ENCODE peak calls at places on chromosomes 13 and 19, in five cellular contexts. One of them, this sample, is unnamed.

GRCh38 chr19:16532440-16533273 is 9.6 kb downstream of the CHERP start:
- DNase-seq in Panc1: no peak
- DNase-seq in GM23248: no peak
- DNase-seq in activated T-cell treated with anti-CD3 and anti-CD28 coated beads for 4 hours: no peak
- DNase-seq in T-helper 2 cell: no peak
- DNase-seq in this sample: no peak

GRCh38 chr19:46922465-46922864 is 61.7 kb downstream of the ARHGAP35 start:
- DNase-seq in T-helper 2 cell: no peak
- DNase-seq in GM23248: no peak
- DNase-seq in Panc1: no peak
- DNase-seq in activated T-cell treated with anti-CD3 and anti-CD28 coated beads for 4 hours: no peak
- DNase-seq in this sample: no peak

GRCh38 chr13:21979156-21979819 is 308.4 kb downstream of the FGF9 start:
- DNase-seq in Panc1: no peak
- DNase-seq in GM23248: peak
- DNase-seq in activated T-cell treated with anti-CD3 and anti-CD28 coated beads for 4 hours: no peak
- DNase-seq in T-helper 2 cell: no peak
- DNase-seq in this sample: no peak

GRCh38 chr13:31236211-31236786 is 36.5 kb downstream of the B3GLCT start:
- DNase-seq in Panc1: no peak
- DNase-seq in GM23248: peak
- DNase-seq in activated T-cell treated with anti-CD3 and anti-CD28 coated beads for 4 hours: no peak
- DNase-seq in T-helper 2 cell: peak
- DNase-seq in this sample: peak

GRCh38 chr19:35553385-35554000 is 8.1 kb downstream of the TMEM147 start:
- DNase-seq in T-helper 2 cell: no peak
- DNase-seq in activated T-cell treated with anti-CD3 and anti-CD28 coated beads for 4 hours: no peak
- DNase-seq in GM23248: no peak
- DNase-seq in Panc1: no peak
- DNase-seq in this sample: no peak

GRCh38 chr19:39795001-39795400 is 16.3 kb downstream of the LEUTX start:
- DNase-seq in Panc1: no peak
- DNase-seq in T-helper 2 cell: peak
- DNase-seq in GM23248: no peak
- DNase-seq in activated T-cell treated with anti-CD3 and anti-CD28 coated beads for 4 hours: no peak
- DNase-seq in this sample: no peak

GRCh38 chr13:93352616-93353015 is 126.0 kb downstream of the GPC6 start:
- DNase-seq in GM23248: no peak
- DNase-seq in Panc1: no peak
- DNase-seq in T-helper 2 cell: no peak
- DNase-seq in activated T-cell treated with anti-CD3 and anti-CD28 coated beads for 4 hours: no peak
- DNase-seq in this sample: no peak

GRCh38 chr13:39527961-39528720 is 74.9 kb downstream of the LHFPL6 start:
- DNase-seq in activated T-cell treated with anti-CD3 and anti-CD28 coated beads for 4 hours: no peak
- DNase-seq in T-helper 2 cell: no peak
- DNase-seq in Panc1: peak
- DNase-seq in GM23248: peak
- DNase-seq in this sample: peak

GRCh38 chr13:78603240-78603947 is at the start of gene POU4F1:
- DNase-seq in activated T-cell treated with anti-CD3 and anti-CD28 coated beads for 4 hours: peak
- DNase-seq in GM23248: no peak
- DNase-seq in Panc1: no peak
- DNase-seq in T-helper 2 cell: peak
- DNase-seq in this sample: no peak

GRCh38 chr13:109918179-109918651 is 131.8 kb upstream of the IRS2 start:
- DNase-seq in activated T-cell treated with anti-CD3 and anti-CD28 coated beads for 4 hours: no peak
- DNase-seq in GM23248: peak
- DNase-seq in T-helper 2 cell: no peak
- DNase-seq in Panc1: no peak
- DNase-seq in this sample: no peak

GRCh38 chr13:72792640-72793039 is 10.7 kb downstream of the PIBF1 start:
- DNase-seq in T-helper 2 cell: no peak
- DNase-seq in Panc1: no peak
- DNase-seq in GM23248: no peak
- DNase-seq in activated T-cell treated with anti-CD3 and anti-CD28 coated beads for 4 hours: no peak
- DNase-seq in this sample: no peak

GRCh38 chr19:3336351-3336679 is 30.1 kb upstream of the NFIC start:
- DNase-seq in activated T-cell treated with anti-CD3 and anti-CD28 coated beads for 4 hours: no peak
- DNase-seq in GM23248: no peak
- DNase-seq in Panc1: no peak
- DNase-seq in T-helper 2 cell: no peak
- DNase-seq in this sample: no peak

GRCh38 chr19:41746593-41747227 is 8.6 kb upstream of the CEACAM6 start:
- DNase-seq in activated T-cell treated with anti-CD3 and anti-CD28 coated beads for 4 hours: peak
- DNase-seq in GM23248: peak
- DNase-seq in Panc1: no peak
- DNase-seq in T-helper 2 cell: peak
- DNase-seq in this sample: no peak

GRCh38 chr19:35760711-35761349 is 2.9 kb downstream of the PROSER3 start:
- DNase-seq in activated T-cell treated with anti-CD3 and anti-CD28 coated beads for 4 hours: no peak
- DNase-seq in GM23248: no peak
- DNase-seq in Panc1: no peak
- DNase-seq in T-helper 2 cell: no peak
- DNase-seq in this sample: no peak

GRCh38 chr13:91329736-91330135 is 17.8 kb upstream of the MIR17HG start:
- DNase-seq in Panc1: no peak
- DNase-seq in T-helper 2 cell: no peak
- DNase-seq in activated T-cell treated with anti-CD3 and anti-CD28 coated beads for 4 hours: no peak
- DNase-seq in GM23248: no peak
- DNase-seq in this sample: no peak

GRCh38 chr19:2064788-2065524 is 13.9 kb upstream of the MKNK2 start:
- DNase-seq in activated T-cell treated with anti-CD3 and anti-CD28 coated beads for 4 hours: no peak
- DNase-seq in T-helper 2 cell: no peak
- DNase-seq in Panc1: no peak
- DNase-seq in GM23248: peak
- DNase-seq in this sample: no peak

GRCh38 chr19:10321874-10322835 is 6.3 kb upstream of the FDX2 start:
- DNase-seq in activated T-cell treated with anti-CD3 and anti-CD28 coated beads for 4 hours: no peak
- DNase-seq in T-helper 2 cell: no peak
- DNase-seq in GM23248: no peak
- DNase-seq in Panc1: no peak
- DNase-seq in this sample: no peak

GRCh38 chr13:82905071-82905470 is 977.2 kb downstream of the SLITRK1 start:
- DNase-seq in GM23248: no peak
- DNase-seq in activated T-cell treated with anti-CD3 and anti-CD28 coated beads for 4 hours: no peak
- DNase-seq in T-helper 2 cell: no peak
- DNase-seq in Panc1: no peak
- DNase-seq in this sample: no peak

GRCh38 chr13:112513761-112514160 is 74.2 kb downstream of the TUBGCP3 start:
- DNase-seq in GM23248: no peak
- DNase-seq in Panc1: no peak
- DNase-seq in activated T-cell treated with anti-CD3 and anti-CD28 coated beads for 4 hours: no peak
- DNase-seq in T-helper 2 cell: no peak
- DNase-seq in this sample: no peak

GRCh38 chr13:85675508-85675907 is 123.7 kb downstream of the SLITRK6 start:
- DNase-seq in T-helper 2 cell: no peak
- DNase-seq in Panc1: no peak
- DNase-seq in GM23248: no peak
- DNase-seq in activated T-cell treated with anti-CD3 and anti-CD28 coated beads for 4 hours: no peak
- DNase-seq in this sample: no peak

GRCh38 chr19:2552859-2553258 is 76.9 kb downstream of the GADD45B start:
- DNase-seq in Panc1: no peak
- DNase-seq in GM23248: peak
- DNase-seq in activated T-cell treated with anti-CD3 and anti-CD28 coated beads for 4 hours: no peak
- DNase-seq in T-helper 2 cell: peak
- DNase-seq in this sample: no peak

GRCh38 chr19:18479964-18480723 is 41.7 kb downstream of the ELL start:
- DNase-seq in Panc1: no peak
- DNase-seq in T-helper 2 cell: no peak
- DNase-seq in GM23248: peak
- DNase-seq in activated T-cell treated with anti-CD3 and anti-CD28 coated beads for 4 hours: no peak
- DNase-seq in this sample: no peak

GRCh38 chr19:55406869-55407624 is 541 bp downstream of the UBE2S start:
- DNase-seq in GM23248: peak
- DNase-seq in activated T-cell treated with anti-CD3 and anti-CD28 coated beads for 4 hours: no peak
- DNase-seq in T-helper 2 cell: peak
- DNase-seq in Panc1: no peak
- DNase-seq in this sample: no peak

GRCh38 chr13:47326061-47326460 is 429.2 kb upstream of the HTR2A start:
- DNase-seq in GM23248: peak
- DNase-seq in activated T-cell treated with anti-CD3 and anti-CD28 coated beads for 4 hours: no peak
- DNase-seq in Panc1: no peak
- DNase-seq in T-helper 2 cell: no peak
- DNase-seq in this sample: no peak

GRCh38 chr13:99432637-99433542 is 68.4 kb upstream of the TM9SF2 start:
- DNase-seq in Panc1: no peak
- DNase-seq in T-helper 2 cell: peak
- DNase-seq in activated T-cell treated with anti-CD3 and anti-CD28 coated beads for 4 hours: peak
- DNase-seq in GM23248: peak
- DNase-seq in this sample: peak

GRCh38 chr19:13692096-13692495 is 72.2 kb upstream of the MRI1 start:
- DNase-seq in GM23248: peak
- DNase-seq in T-helper 2 cell: no peak
- DNase-seq in activated T-cell treated with anti-CD3 and anti-CD28 coated beads for 4 hours: no peak
- DNase-seq in Panc1: no peak
- DNase-seq in this sample: peak

GRCh38 chr13:98105929-98106336 is 37.0 kb upstream of the FARP1 start:
- DNase-seq in activated T-cell treated with anti-CD3 and anti-CD28 coated beads for 4 hours: no peak
- DNase-seq in GM23248: peak
- DNase-seq in Panc1: no peak
- DNase-seq in T-helper 2 cell: no peak
- DNase-seq in this sample: no peak

GRCh38 chr13:30400376-30400775 is 21.9 kb upstream of the UBE2L5 start:
- DNase-seq in activated T-cell treated with anti-CD3 and anti-CD28 coated beads for 4 hours: no peak
- DNase-seq in T-helper 2 cell: no peak
- DNase-seq in GM23248: no peak
- DNase-seq in Panc1: no peak
- DNase-seq in this sample: no peak

GRCh38 chr19:44990966-44991365 is 10.3 kb upstream of the RELB start:
- DNase-seq in T-helper 2 cell: no peak
- DNase-seq in GM23248: no peak
- DNase-seq in Panc1: no peak
- DNase-seq in activated T-cell treated with anti-CD3 and anti-CD28 coated beads for 4 hours: no peak
- DNase-seq in this sample: no peak

GRCh38 chr19:16197622-16198362 is at the start of gene AP1M1:
- DNase-seq in activated T-cell treated with anti-CD3 and anti-CD28 coated beads for 4 hours: peak
- DNase-seq in Panc1: peak
- DNase-seq in GM23248: peak
- DNase-seq in T-helper 2 cell: peak
- DNase-seq in this sample: peak

This sample was measured in kidney epithelial cell.